ENCODE peak calls at places on chromosomes 3 and 15, in ten cellular contexts. S is CD8-positive, alpha-beta memory T cell; W is transverse colon; N is Panc1; G is upper lobe of right lung; X is MM.1S; I is dorsolateral prefrontal cortex; Q is ovary; E is breast epithelium; T is spleen. K is an unnamed sample.

GRCh38 chr15:74892313-74892712 is 2.5 kb downstream of the MPI start:
- DNase-seq in T (no peak), E (no peak), Q (no peak), X (no peak), S (no peak), W (peak), G (no peak), N (no peak), I (no peak), K (no peak)

GRCh38 chr3:169243579-169243978 is 419.9 kb downstream of the MECOM start:
- DNase-seq in G (no peak), S (no peak), I (no peak), T (no peak), N (no peak), W (no peak), E (no peak), X (no peak), Q (no peak), K (no peak)

GRCh38 chr3:45224824-45225464 is 1.1 kb downstream of the TMEM158 start:
- DNase-seq in S (no peak), Q (peak), I (peak), E (peak), X (peak), T (peak), W (peak), N (no peak), G (peak), K (no peak)

GRCh38 chr3:155102329-155102728 is 22.2 kb downstream of the MME start:
- DNase-seq in W (no peak), S (no peak), E (no peak), Q (no peak), N (no peak), T (no peak), G (no peak), I (no peak), X (no peak), K (no peak)

GRCh38 chr15:52699457-52699856 is 20.3 kb upstream of the ATOSA start:
- DNase-seq in E (no peak), X (no peak), I (no peak), W (no peak), N (no peak), Q (no peak), S (no peak), G (no peak), T (no peak), K (no peak)

GRCh38 chr3:78670087-78670486 is 1097.7 kb downstream of the ROBO1 start:
- DNase-seq in G (no peak), Q (no peak), I (no peak), E (no peak), S (no peak), W (no peak), N (no peak), X (no peak), T (no peak), K (no peak)

GRCh38 chr3:87673132-87673531 is 385.7 kb downstream of the CGGBP1 start:
- DNase-seq in S (no peak), W (no peak), I (no peak), G (no peak), N (no peak), E (no peak), Q (no peak), T (no peak), X (no peak), K (no peak)

GRCh38 chr3:42746455-42747450 is 26.3 kb downstream of the CCDC13 start:
- DNase-seq in W (no peak), E (no peak), T (no peak), G (no peak), N (no peak), I (no peak), S (no peak), X (no peak), Q (no peak), K (no peak)

GRCh38 chr3:23888617-23889228 is 28.1 kb downstream of the NKIRAS1 start:
- DNase-seq in G (no peak), E (no peak), T (no peak), X (peak), Q (no peak), W (no peak), I (no peak), N (peak), S (no peak), K (no peak)

GRCh38 chr3:13850161-13850945 is 29.5 kb downstream of the WNT7A start:
- DNase-seq in G (peak), T (peak), Q (no peak), S (no peak), E (no peak), W (no peak), N (no peak), I (no peak), X (no peak), K (no peak)

GRCh38 chr3:74559301-74559700 is 55.2 kb downstream of the CNTN3 start:
- DNase-seq in T (no peak), Q (no peak), X (no peak), S (no peak), N (no peak), W (no peak), G (no peak), I (no peak), E (no peak), K (no peak)

GRCh38 chr3:126465928-126466564 is 9.6 kb downstream of the ZXDC start:
- DNase-seq in S (no peak), T (peak), I (no peak), E (no peak), G (peak), W (peak), X (no peak), N (no peak), Q (no peak), K (no peak)

GRCh38 chr3:30493912-30494311 is 112.5 kb upstream of the TGFBR2 start:
- DNase-seq in T (no peak), I (no peak), X (no peak), W (no peak), G (no peak), N (no peak), S (no peak), Q (no peak), E (no peak), K (no peak)

GRCh38 chr15:68230157-68231100 is 901 bp upstream of the CLN6 start:
- DNase-seq in E (no peak), Q (no peak), X (no peak), T (no peak), W (peak), G (no peak), S (no peak), N (no peak), I (peak), K (no peak)

GRCh38 chr15:34729056-34729455 is 25.7 kb downstream of the GJD2 start:
- DNase-seq in G (no peak), W (no peak), Q (no peak), E (no peak), T (no peak), X (no peak), S (no peak), I (no peak), N (no peak), K (no peak)

GRCh38 chr3:102235679-102236078 is 199.1 kb upstream of the ZPLD1 start:
- DNase-seq in S (no peak), N (no peak), E (no peak), Q (no peak), I (no peak), T (no peak), G (no peak), W (no peak), X (peak), K (no peak)

GRCh38 chr3:125033616-125034015 is 22.2 kb downstream of the HEG1 start:
- DNase-seq in G (no peak), W (no peak), N (no peak), S (no peak), I (no peak), T (no peak), Q (no peak), E (no peak), X (no peak), K (no peak)

GRCh38 chr3:161372321-161373260 is 1.3 kb upstream of the SPTSSB start:
- DNase-seq in T (peak), W (no peak), S (peak), N (no peak), Q (peak), G (peak), E (no peak), X (no peak), I (peak), K (no peak)

GRCh38 chr3:113631143-113631542 is 65.3 kb downstream of the USF3 start:
- DNase-seq in N (no peak), X (no peak), G (no peak), Q (no peak), T (no peak), S (no peak), I (no peak), W (no peak), E (no peak), K (no peak)

GRCh38 chr3:133038089-133038730 is at the start of gene TMEM108:
- DNase-seq in S (no peak), G (peak), I (peak), E (peak), Q (peak), W (peak), T (peak), X (peak), N (no peak), K (no peak)

GRCh38 chr3:171306631-171307030 is 153.6 kb downstream of the TNIK start:
- DNase-seq in G (no peak), W (peak), N (no peak), X (no peak), T (no peak), Q (peak), E (peak), S (no peak), I (peak), K (no peak)

GRCh38 chr3:21260507-21260906 is 490.5 kb downstream of the ZNF385D start:
- DNase-seq in X (no peak), Q (no peak), S (no peak), I (no peak), G (no peak), E (no peak), W (no peak), N (no peak), T (no peak), K (no peak)

GRCh38 chr3:156633335-156633734 is 41.1 kb upstream of the TIPARP start:
- DNase-seq in W (no peak), G (peak), N (no peak), S (no peak), I (no peak), Q (peak), T (no peak), X (no peak), E (peak), K (no peak)

GRCh38 chr3:104750581-104750980 is 616.1 kb upstream of the ALCAM start:
- DNase-seq in E (no peak), N (no peak), S (no peak), T (no peak), Q (no peak), X (peak), G (no peak), W (no peak), I (no peak), K (no peak)

GRCh38 chr15:92097473-92098178 is 244.1 kb downstream of the SLCO3A1 start:
- DNase-seq in W (peak), I (peak), S (peak), N (no peak), G (no peak), X (peak), Q (peak), E (no peak), T (no peak), K (no peak)

GRCh38 chr3:63911901-63912767 is at the start of gene SCAANT1:
- DNase-seq in S (peak), G (peak), X (peak), Q (peak), W (peak), E (peak), N (no peak), T (peak), I (peak), K (peak)

GRCh38 chr3:127764301-127764700 is 58.0 kb downstream of the MGLL start:
- DNase-seq in X (no peak), S (no peak), N (no peak), G (no peak), E (no peak), Q (no peak), I (no peak), W (no peak), T (no peak), K (no peak)

GRCh38 chr3:127764841-127765362 is 57.4 kb downstream of the MGLL start:
- DNase-seq in G (no peak), X (no peak), Q (no peak), T (no peak), E (no peak), I (no peak), N (no peak), S (no peak), W (no peak), K (no peak)

GRCh38 chr3:127769284-127770081 is 52.8 kb downstream of the MGLL start:
- DNase-seq in E (no peak), N (no peak), T (peak), S (no peak), I (no peak), X (no peak), W (no peak), Q (no peak), G (no peak), K (no peak)

GRCh38 chr3:127768346-127769008 is 53.8 kb downstream of the MGLL start:
- DNase-seq in N (peak), G (peak), W (no peak), S (no peak), E (no peak), X (no peak), Q (no peak), T (peak), I (no peak), K (no peak)

DNA sequence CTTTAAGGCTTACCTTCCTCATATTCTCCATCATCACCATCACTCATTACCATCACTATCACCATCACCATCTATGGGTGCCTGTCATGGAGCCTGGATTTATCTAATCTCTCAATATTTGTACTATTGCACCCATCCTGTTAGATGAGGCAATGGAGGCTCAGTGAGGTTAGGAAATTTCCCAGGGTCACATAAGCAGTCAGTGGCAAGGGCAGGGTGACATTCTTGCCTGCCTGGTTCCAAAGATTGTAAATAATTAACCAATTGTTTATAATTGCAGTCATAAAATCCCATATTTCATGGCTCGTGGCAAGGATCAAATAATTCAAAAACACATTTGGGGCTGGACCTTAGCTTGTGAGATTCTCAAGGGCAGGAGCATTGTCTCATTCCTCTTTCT is 55.2 kb downstream of the MGLL start:
- DNase-seq in I (no peak), S (no peak), X (no peak), W (no peak), Q (no peak), T (no peak), N (no peak), G (no peak), E (no peak), K (no peak)
- H3K27ac ChIP-seq in I (no peak), S (no peak), X (no peak), W (no peak), Q (no peak), T (no peak), N (no peak), G (no peak), E (no peak), K (no peak)

DNA sequence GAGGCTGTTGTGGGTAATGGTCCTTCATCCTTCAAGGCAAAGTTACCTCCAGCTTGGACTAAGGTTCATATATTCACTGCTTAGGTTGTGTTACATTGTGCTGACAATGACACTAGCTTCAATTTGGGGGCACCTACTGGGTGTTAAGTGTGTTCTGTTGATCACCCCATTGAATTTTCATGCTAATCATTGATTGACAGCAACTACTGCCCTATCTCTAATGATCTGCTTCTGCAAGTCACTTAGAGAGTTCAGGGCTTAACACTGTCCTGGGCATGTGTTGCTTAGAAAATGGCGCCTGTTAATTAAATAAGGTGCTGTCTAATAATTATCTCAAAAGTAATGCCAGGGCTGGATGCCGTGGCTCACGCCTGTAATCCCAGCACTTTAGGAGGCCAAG is 3.4 kb downstream of the FLNB start:
- DNase-seq in E (no peak), N (no peak), G (no peak), Q (no peak), W (no peak), I (no peak), T (no peak), X (no peak), S (no peak), K (no peak)
- H3K27ac ChIP-seq in E (peak), N (peak), G (peak), Q (no peak), W (peak), I (peak), T (peak), X (no peak), S (no peak), K (no peak)

GRCh38 chr15:40968290-40969085 is 15.2 kb downstream of the CHAC1 start:
- DNase-seq in N (no peak), I (no peak), W (no peak), X (no peak), G (no peak), Q (no peak), T (no peak), E (no peak), S (no peak), K (no peak)
- H3K27ac ChIP-seq in N (no peak), I (no peak), W (no peak), X (no peak), G (no peak), Q (no peak), T (no peak), E (no peak), S (no peak), K (no peak)

DNA sequence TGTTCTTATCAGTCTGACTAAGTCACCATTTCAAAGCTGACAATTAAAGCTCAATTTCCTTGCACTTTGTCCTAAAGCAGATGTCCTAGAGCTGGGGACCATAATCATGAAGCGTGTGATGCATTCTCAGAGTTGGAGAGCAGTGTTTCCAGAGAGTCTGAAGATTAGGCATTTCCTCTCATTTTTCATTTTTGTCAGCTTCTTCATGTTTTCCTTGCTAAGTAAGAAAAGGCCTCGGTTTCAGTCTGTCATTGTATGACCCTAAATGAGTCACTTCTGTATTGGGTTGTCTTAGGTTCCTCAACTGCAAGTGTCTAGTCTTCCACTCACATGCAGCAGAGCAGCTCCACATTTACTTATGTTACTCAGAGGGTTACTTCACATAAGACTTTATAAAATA is 257.2 kb upstream of the TPRG1 start:
- DNase-seq in I (no peak), X (no peak), W (no peak), G (no peak), N (no peak), T (no peak), Q (no peak), E (no peak), S (no peak), K (no peak)
- H3K27ac ChIP-seq in I (no peak), X (no peak), W (no peak), G (peak), N (no peak), T (peak), Q (no peak), E (peak), S (no peak), K (no peak)

DNA sequence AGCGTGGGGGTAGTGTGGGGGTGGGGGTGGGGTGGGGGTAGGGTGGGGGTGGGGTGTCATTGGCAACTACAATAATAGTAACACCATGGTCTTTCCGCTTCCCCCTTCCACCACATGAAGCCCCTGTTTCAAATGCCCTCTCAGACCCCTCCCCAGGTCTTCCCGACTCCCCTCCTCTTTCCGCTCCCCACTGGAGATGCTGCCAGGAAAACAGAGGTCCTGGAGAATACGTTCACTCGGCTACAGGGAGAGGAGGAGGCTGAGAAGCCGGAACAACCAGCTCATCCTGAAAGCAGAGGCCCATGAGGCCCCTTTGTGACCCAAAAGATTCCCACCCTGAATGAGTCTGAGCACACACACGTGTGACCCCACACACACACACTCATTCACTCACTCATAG is 75.4 kb downstream of the CPN2 start:
- DNase-seq in W (no peak), I (peak), S (no peak), E (peak), N (no peak), G (peak), X (no peak), Q (peak), T (no peak), K (no peak)
- H3K27ac ChIP-seq in W (peak), I (no peak), S (no peak), E (peak), N (peak), G (no peak), X (no peak), Q (peak), T (peak), K (no peak)

DNA sequence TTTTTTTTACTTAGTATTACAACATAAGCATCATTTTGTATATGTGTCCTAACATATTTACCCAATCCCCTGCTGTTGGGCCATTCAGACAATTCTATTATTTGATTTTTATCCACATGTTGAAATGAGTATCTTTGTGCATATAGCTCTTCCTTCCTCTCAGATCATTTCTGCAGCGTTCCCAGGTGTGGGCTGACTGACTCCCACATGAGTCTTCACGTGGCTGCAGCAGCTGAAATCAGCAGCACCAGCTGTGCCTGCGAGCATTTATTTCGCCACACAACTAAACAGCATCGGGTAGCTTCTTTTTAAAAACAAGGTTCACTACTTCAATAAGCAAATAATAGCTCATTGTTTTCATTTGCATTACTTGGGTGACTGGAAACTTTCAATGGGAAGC is 44.5 kb upstream of the PDE8A start:
- DNase-seq in G (no peak), S (no peak), T (no peak), W (no peak), I (no peak), N (no peak), E (no peak), X (no peak), Q (no peak), K (no peak)
- H3K27ac ChIP-seq in G (no peak), S (no peak), T (no peak), W (no peak), I (no peak), N (no peak), E (no peak), X (no peak), Q (no peak), K (no peak)

K was measured in effector memory CD4-positive, alpha-beta T cell.